ENCODE peak calls at places on chromosomes 7 and 10, in seven cellular contexts. L is ovary, I is left ventricle myocardium inferior, Y is transverse colon, W is uterus, N is hepatocyte, M is GM23248. R is an unnamed sample.

GRCh38 chr7:155739538-155740140 is 72.6 kb downstream of the SHH start:
- DNase-seq in M (no peak), L (no peak), Y (no peak), N (no peak), W (no peak), I (no peak), R (no peak)

GRCh38 chr10:34739915-34740314 is 75.2 kb downstream of the PARD3 start:
- DNase-seq in W (peak; percentile 66), M (peak; percentile 73), Y (peak; percentile 39), N (peak; percentile 71), L (peak; percentile 79), I (peak; percentile 40), R (peak; percentile 77)

GRCh38 chr10:120897343-120897742 is 46.2 kb downstream of the WDR11 start:
- DNase-seq in N (no peak), L (no peak), Y (no peak), I (no peak), M (no peak), W (no peak), R (no peak)

GRCh38 chr10:102752934-102753664 is 9.4 kb downstream of the WBP1L start:
- DNase-seq in Y (no peak), N (peak; percentile 73), L (no peak), M (peak; percentile 86), W (no peak), I (no peak), R (peak; percentile 49)

GRCh38 chr10:9010093-9010492 is 955.6 kb downstream of the GATA3 start:
- DNase-seq in M (no peak), L (no peak), I (no peak), N (no peak), W (no peak), Y (no peak), R (no peak)

GRCh38 chr10:86644412-86645110 is 9.8 kb upstream of the OPN4 start:
- DNase-seq in N (no peak), Y (no peak), W (no peak), I (no peak), L (no peak), M (peak; percentile 70), R (no peak)

GRCh38 chr10:128160335-128160734 is 34.1 kb upstream of the MKI67 start:
- DNase-seq in W (no peak), I (no peak), Y (no peak), M (no peak), L (no peak), N (no peak), R (no peak)

GRCh38 chr10:124105045-124105444 is 11.6 kb upstream of the CHST15 start:
- DNase-seq in Y (no peak), N (no peak), L (no peak), M (no peak), I (no peak), W (no peak), R (no peak)

GRCh38 chr10:89621438-89621837 is 23.6 kb downstream of the PANK1 start:
- DNase-seq in L (no peak), I (no peak), Y (no peak), N (no peak), W (no peak), M (no peak), R (no peak)

GRCh38 chr10:89554433-89554832 is 19.0 kb upstream of the SLC16A12 start:
- DNase-seq in W (no peak), Y (no peak), N (no peak), M (no peak), I (no peak), L (no peak), R (no peak)

GRCh38 chr7:99040104-99040958 is 103.6 kb downstream of the SMURF1 start:
- DNase-seq in Y (peak; percentile 85), L (peak; percentile 85), I (peak; percentile 76), N (peak; percentile 94), W (peak; percentile 81), M (peak; percentile 88), R (peak; percentile 86)

GRCh38 chr10:43888551-43888950 is 239.9 kb upstream of the ZNF32 start:
- DNase-seq in Y (no peak), L (no peak), M (peak; percentile 87), N (no peak), I (no peak), W (no peak), R (no peak)

GRCh38 chr10:96697438-96697837 is 22.9 kb downstream of the PIK3AP1 start:
- DNase-seq in I (no peak), N (no peak), M (no peak), L (no peak), Y (no peak), W (no peak), R (no peak)

GRCh38 chr10:96699613-96700012 is 20.7 kb downstream of the PIK3AP1 start:
- DNase-seq in W (no peak), Y (no peak), N (no peak), M (no peak), L (no peak), I (no peak), R (no peak)

GRCh38 chr10:96701265-96701664 is 19.0 kb downstream of the PIK3AP1 start:
- DNase-seq in W (no peak), I (no peak), M (no peak), N (no peak), Y (no peak), L (no peak), R (no peak)

GRCh38 chr10:96703358-96703757 is 17.0 kb downstream of the PIK3AP1 start:
- DNase-seq in L (no peak), I (no peak), N (no peak), M (no peak), Y (no peak), W (no peak), R (no peak)

GRCh38 chr10:96700477-96701099 is 19.7 kb downstream of the PIK3AP1 start:
- DNase-seq in Y (peak; percentile 51), L (no peak), I (peak; percentile 21), M (no peak), W (no peak), N (no peak), R (no peak)
- H3K4me1 ChIP-seq in Y (no peaks in the 10 kb centered on the region), L (no peaks in the 10 kb centered on the region), I (no peaks in the 10 kb centered on the region), M (no peaks in the 10 kb centered on the region), W (no peaks in the 10 kb centered on the region), N (no peaks in the 10 kb centered on the region), R (peaks cover 1% of the 10 kb centered on the region)

DNA sequence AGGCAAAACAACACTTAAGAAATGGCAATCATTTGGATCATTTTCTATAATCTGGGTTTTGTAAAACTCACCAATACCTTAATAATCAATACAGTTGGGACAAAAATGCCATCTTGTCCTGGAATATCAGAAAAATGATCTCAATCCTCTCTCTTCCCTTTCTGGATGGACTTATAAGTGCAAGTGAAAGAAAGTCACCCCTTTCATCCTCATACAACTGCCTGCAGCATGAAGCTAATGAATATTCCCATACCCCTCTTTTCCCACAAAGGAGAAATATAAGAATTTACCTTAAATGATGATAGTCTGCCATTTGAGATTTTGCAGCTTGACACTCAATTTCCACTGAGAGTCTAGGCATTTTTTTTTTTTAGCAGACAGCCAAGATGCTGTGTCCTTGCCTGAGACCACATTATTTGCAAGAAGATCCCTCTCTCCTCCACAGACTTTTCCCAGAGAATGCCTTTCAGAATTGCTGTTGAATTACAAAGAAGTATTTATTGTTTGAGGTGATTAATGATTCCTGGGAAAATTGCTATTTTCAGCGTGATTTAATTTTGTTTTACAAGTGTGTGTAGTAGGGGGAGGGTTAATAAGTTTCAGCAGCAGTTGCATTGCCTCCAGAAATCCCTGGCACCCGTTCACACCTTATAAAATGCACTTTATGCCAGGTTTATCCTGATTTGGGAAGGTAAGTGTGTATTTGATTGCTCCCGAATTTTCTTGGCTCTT is 3.8 kb downstream of the HOXA4 start:
- DNase-seq in Y (no peak), M (no peak), I (no peak), L (no peak), N (no peak), W (no peak), R (no peak)
- H3K27me3 ChIP-seq in Y (no peaks in the 10 kb centered on the region), M (no peaks in the 10 kb centered on the region), I (peaks cover 100% of the 10 kb centered on the region), L (no peaks in the 10 kb centered on the region), N (peaks cover 89% of the 10 kb centered on the region), W (no peaks in the 10 kb centered on the region), R (no peaks in the 10 kb centered on the region)

GRCh38 chr7:157717211-157718174 is 380.7 kb downstream of the DNAJB6 start:
- DNase-seq in W (no peak), I (no peak), Y (no peak), M (no peak), L (no peak), N (no peak), R (no peak)

GRCh38 chr7:157715938-157716280 is 379.1 kb downstream of the DNAJB6 start:
- DNase-seq in N (no peak), Y (no peak), L (no peak), W (no peak), I (no peak), M (no peak), R (no peak)

GRCh38 chr7:157714166-157715070 is 377.6 kb downstream of the DNAJB6 start:
- DNase-seq in W (no peak), Y (no peak), I (no peak), N (no peak), L (no peak), M (no peak), R (no peak)

GRCh38 chr7:157713591-157713990 is 376.8 kb downstream of the DNAJB6 start:
- DNase-seq in M (no peak), I (no peak), L (no peak), Y (no peak), N (no peak), W (no peak), R (no peak)

GRCh38 chr7:157715071-157715937 is 378.5 kb downstream of the DNAJB6 start:
- DNase-seq in M (no peak), I (no peak), Y (no peak), N (no peak), L (no peak), W (no peak), R (no peak)
- H3K9me3 ChIP-seq in M (no peaks in the 10 kb centered on the region), I (no peaks in the 10 kb centered on the region), Y (no peaks in the 10 kb centered on the region), N (no peaks in the 10 kb centered on the region), L (no peaks in the 10 kb centered on the region), W (no peaks in the 10 kb centered on the region), R (no peaks in the 10 kb centered on the region)

DNA sequence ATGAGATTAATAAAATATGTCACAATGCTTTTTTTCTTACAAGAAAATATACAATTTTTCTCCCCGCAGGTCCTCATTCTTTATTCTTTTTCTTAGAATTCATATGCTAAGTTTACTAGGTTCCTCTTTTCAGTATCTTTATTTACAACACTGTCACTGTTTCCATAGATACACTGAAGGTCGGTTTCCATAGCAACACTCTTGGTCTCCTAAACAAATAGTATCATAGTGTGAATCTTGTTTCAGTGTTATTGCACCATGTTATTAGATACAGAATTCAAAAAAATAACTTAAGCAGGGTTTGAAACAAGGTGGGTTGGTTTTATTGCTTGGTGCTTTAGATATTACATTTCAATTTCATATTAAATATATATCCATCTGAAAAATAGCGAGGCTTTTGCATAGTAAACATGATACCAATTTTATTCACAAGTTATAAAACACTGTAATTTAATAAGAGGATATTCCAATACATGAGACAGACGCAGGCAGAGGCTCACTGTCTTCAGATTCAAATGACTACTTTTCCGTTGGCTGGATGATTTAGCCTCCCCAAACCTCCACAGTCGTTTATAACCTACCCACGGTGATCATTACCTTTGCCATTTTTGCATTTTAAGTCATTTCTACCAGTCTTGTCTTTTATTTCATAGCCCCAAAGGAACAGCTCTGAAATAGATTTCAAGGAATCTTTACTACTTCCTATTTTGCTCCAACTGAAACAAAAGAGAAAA is 88.9 kb upstream of the KLF6 start:
- DNase-seq in N (peak; percentile 79), M (peak; percentile 80), W (no peak), L (no peak), Y (no peak), I (no peak), R (no peak)
- H3K4me1 ChIP-seq in N (peaks cover under 1% of the 10 kb centered on the region), M (peaks cover 20% of the 10 kb centered on the region), W (no peaks in the 10 kb centered on the region), L (no peaks in the 10 kb centered on the region), Y (peaks cover 41% of the 10 kb centered on the region), I (peaks cover 17% of the 10 kb centered on the region), R (peaks cover 15% of the 10 kb centered on the region)

GRCh38 chr7:24025094-24025493 is 258.9 kb upstream of the NPY start:
- DNase-seq in W (no peak), L (no peak), I (no peak), M (peak; percentile 2), Y (no peak), N (no peak), R (no peak)
- H3K27me3 ChIP-seq in W (no peaks in the 10 kb centered on the region), L (no peaks in the 10 kb centered on the region), I (no peaks in the 10 kb centered on the region), M (no peaks in the 10 kb centered on the region), Y (no peaks in the 10 kb centered on the region), N (no peaks in the 10 kb centered on the region), R (no peaks in the 10 kb centered on the region)